ENCODE peak calls at places on chromosomes 2 and 18, in ten cellular contexts. R is transverse colon, L is ELF-1, A is EL, S is T-helper 1 cell, P is posterior cingulate gyrus, B is pancreas, F is aorta, J is nucleus accumbens, W is NCI-H345. U is an unnamed sample.

GRCh38 chr2:234269769-234270204 is 219.3 kb downstream of the SPP2 start:
- DNase-seq in S (no peak), L (no peak), F (no peak), B (no peak), P (no peak), W (no peak), J (no peak), R (peak), A (peak), U (no peak)

GRCh38 chr2:180657054-180657453 is 323.4 kb upstream of the UBE2E3 start:
- DNase-seq in W (no peak), L (no peak), R (no peak), B (no peak), A (peak), S (no peak), J (no peak), F (no peak), P (no peak), U (no peak)

GRCh38 chr18:48667276-48668254 is 128.7 kb downstream of the CTIF start:
- DNase-seq in J (no peak), R (no peak), F (no peak), L (peak), B (no peak), S (no peak), P (peak), A (no peak), W (peak), U (no peak)

GRCh38 chr2:73561422-73561821 is 80.8 kb downstream of the NAT8 start:
- DNase-seq in S (no peak), B (no peak), F (no peak), L (no peak), W (no peak), P (no peak), R (no peak), J (no peak), A (no peak), U (no peak)

GRCh38 chr2:181036445-181036844 is 56.0 kb downstream of the UBE2E3 start:
- DNase-seq in R (no peak), B (no peak), W (no peak), J (no peak), F (no peak), S (no peak), P (no peak), L (no peak), A (no peak), U (no peak)

GRCh38 chr18:56721031-56721430 is 69.9 kb downstream of the WDR7 start:
- DNase-seq in L (no peak), A (no peak), S (no peak), W (no peak), B (no peak), F (no peak), P (no peak), R (no peak), J (no peak), U (no peak)

GRCh38 chr18:23134780-23135678 is at the start of gene CABLES1:
- DNase-seq in R (peak), L (peak), P (peak), J (peak), A (peak), W (peak), S (peak), B (peak), F (peak), U (peak)

GRCh38 chr2:147845608-147846002 is 776 bp downstream of the ACVR2A start:
- DNase-seq in S (no peak), F (no peak), W (no peak), L (no peak), B (no peak), P (no peak), R (no peak), J (no peak), A (peak), U (no peak)

GRCh38 chr18:63848159-63848558 is 39.3 kb upstream of the SERPINB2 start:
- DNase-seq in P (no peak), R (no peak), J (no peak), B (no peak), F (no peak), L (no peak), A (peak), W (peak), S (peak), U (no peak)

GRCh38 chr2:86302320-86302719 is 35.1 kb downstream of the REEP1 start:
- DNase-seq in J (no peak), R (no peak), S (no peak), W (no peak), F (no peak), P (no peak), B (no peak), A (no peak), L (no peak), U (no peak)

GRCh38 chr2:218892693-218893348 is 12.2 kb downstream of the WNT10A start:
- DNase-seq in F (peak), S (peak), R (peak), A (peak), B (peak), P (peak), W (peak), L (peak), J (peak), U (peak)

GRCh38 chr2:165895974-165896373 is 57.6 kb downstream of the TTC21B start:
- DNase-seq in R (no peak), L (no peak), S (no peak), F (no peak), J (no peak), W (no peak), P (no peak), A (no peak), B (no peak), U (no peak)

GRCh38 chr2:53104263-53104662 is 663.3 kb upstream of the CHAC2 start:
- DNase-seq in A (peak), R (no peak), P (no peak), J (no peak), F (no peak), L (no peak), S (no peak), B (no peak), W (no peak), U (no peak)

GRCh38 chr2:55134316-55134706 is 84.1 kb upstream of the RTN4 start:
- DNase-seq in S (peak), L (no peak), J (no peak), F (no peak), A (no peak), W (no peak), P (no peak), R (no peak), B (no peak), U (no peak)

GRCh38 chr18:75214766-75215515 is 4.3 kb downstream of the TSHZ1 start:
- DNase-seq in R (peak), P (no peak), B (no peak), J (no peak), S (no peak), L (no peak), A (no peak), W (no peak), F (no peak), U (no peak)